ENCODE peak calls at places on chromosomes 2 and 18, in four cellular contexts. Q, N, D and G are unnamed samples.

GRCh38 chr2:82735336-82735735 is 1723.7 kb downstream of the SUCLG1 start:
- DNase-seq in Q (no peak), D (no peak), N (no peak), G (no peak)

GRCh38 chr2:207041753-207042152 is 102.4 kb downstream of the CPO start:
- DNase-seq in D (no peak), N (no peak), Q (no peak), G (no peak)

GRCh38 chr2:24824071-24824588 is 30.9 kb downstream of the CENPO start:
- DNase-seq in N (no peak), Q (no peak), D (no peak), G (no peak)

GRCh38 chr2:102258386-102259074 is 52.8 kb upstream of the IL1RL1 start:
- DNase-seq in D (peak; percentile 96), Q (peak; percentile 94), N (no peak), G (no peak)

GRCh38 chr2:232013701-232014353 is 52.3 kb downstream of the DIS3L2 start:
- DNase-seq in N (no peak), D (peak; percentile 95), Q (peak; percentile 84), G (no peak)

GRCh38 chr18:75208055-75208835 is 694 bp downstream of the PTGR3 start:
- DNase-seq in Q (peak; percentile 61), N (peak; percentile 44), D (peak; percentile 46), G (peak; percentile 31)

GRCh38 chr2:174597347-174598047 is at the start of gene WIPF1:
- DNase-seq in Q (peak; percentile 82), N (peak; percentile 85), D (peak; percentile 77), G (peak; percentile 83)

GRCh38 chr2:192500550-192501200 is 305.9 kb upstream of the TMEFF2 start:
- DNase-seq in D (peak; percentile 81), Q (peak; percentile 95), N (no peak), G (no peak)

GRCh38 chr18:55779711-55780590 is 192.0 kb upstream of the TCF4 start:
- DNase-seq in N (peak; percentile 18), D (peak; percentile 19), Q (peak; percentile 54), G (no peak)

GRCh38 chr2:232361646-232362045 is 16.9 kb upstream of the ALPP start:
- DNase-seq in D (no peak), N (no peak), Q (no peak), G (no peak)

GRCh38 chr2:240593026-240593702 is 6.6 kb downstream of the CAPN10 start:
- DNase-seq in Q (no peak), D (no peak), N (no peak), G (no peak)

GRCh38 chr2:239113592-239113991 is 265.7 kb downstream of the TWIST2 start:
- DNase-seq in Q (no peak), D (no peak), N (no peak), G (no peak)
- H3K4me3 ChIP-seq in Q (no peak overlapping the region), D (no peak overlapping the region), N (no peak overlapping the region), G (no peak overlapping the region)

GRCh38 chr18:63107931-63108330 is 211.6 kb downstream of the BCL2 start:
- DNase-seq in N (no peak), Q (no peak), D (no peak), G (no peak)

GRCh38 chr18:63107171-63107850 is 212.3 kb downstream of the BCL2 start:
- DNase-seq in Q (no peak), D (no peak), N (no peak), G (no peak)

GRCh38 chr18:63105636-63106316 is 213.8 kb downstream of the BCL2 start:
- DNase-seq in Q (no peak), D (no peak), N (peak; percentile 76), G (no peak)

GRCh38 chr18:63109789-63110188 is 209.8 kb downstream of the BCL2 start:
- DNase-seq in D (no peak), N (no peak), Q (no peak), G (no peak)

GRCh38 chr18:63106727-63107126 is 212.8 kb downstream of the BCL2 start:
- DNase-seq in D (no peak), N (no peak), Q (no peak), G (no peak)
- H3K4me3 ChIP-seq in D (no peak overlapping the region), N (no peak overlapping the region), Q (no peak overlapping the region), G (no peak overlapping the region)

GRCh38 chr18:9711361-9712129 is 3.4 kb downstream of the RAB31 start:
- DNase-seq in Q (no peak), D (no peak), N (peak; percentile 49), G (no peak)
- H3K4me3 ChIP-seq in Q (peak overlapping the region; percentile 12), D (no peak overlapping the region), N (no peak overlapping the region), G (no peak overlapping the region)

GRCh38 chr18:12038082-12038660 is 55.5 kb upstream of the ANKRD62 start:
- DNase-seq in D (no peak), N (no peak), Q (peak; percentile 28), G (no peak)
- H3K4me3 ChIP-seq in D (no peak overlapping the region), N (peak overlapping the region; percentile 62), Q (peak overlapping the region; percentile 57), G (no peak overlapping the region)

DNA sequence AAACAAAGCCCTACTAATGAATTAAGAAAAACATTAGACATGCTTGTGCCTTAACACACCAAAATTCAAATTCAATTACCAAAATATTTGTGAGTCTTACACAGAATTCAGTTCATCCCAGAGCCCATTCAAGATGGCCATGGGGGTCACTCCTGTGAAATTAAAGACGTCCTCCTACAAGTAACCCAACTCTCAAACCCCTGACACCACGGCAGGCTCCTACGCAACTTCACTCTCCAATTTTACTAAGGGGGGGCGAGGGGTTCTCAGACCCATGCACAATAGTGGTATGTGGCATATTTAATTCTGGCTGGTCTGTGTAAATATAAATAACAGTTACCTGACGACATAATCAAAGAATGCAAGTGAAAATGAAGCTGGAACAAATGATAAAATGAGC is 5.0 kb downstream of the ZNF516 start:
- DNase-seq in Q (no peak), D (no peak), N (no peak), G (no peak)
- H3K4me3 ChIP-seq in Q (peak overlapping the region; percentile 65), D (peak overlapping the region; percentile 83), N (peak overlapping the region; percentile 94), G (no peak overlapping the region)

GRCh38 chr2:128092656-128093055 is 1.7 kb downstream of the UGGT1 start:
- DNase-seq in Q (no peak), D (no peak), N (no peak), G (no peak)
- H3K4me3 ChIP-seq in Q (peak overlapping the region; percentile 86), D (no peak overlapping the region), N (no peak overlapping the region), G (no peak overlapping the region)

GRCh38 chr2:219510512-219511135 is 3.7 kb upstream of the ASIC4 start:
- DNase-seq in N (no peak), Q (no peak), D (no peak), G (no peak)
- H3K4me3 ChIP-seq in N (no peak overlapping the region), Q (no peak overlapping the region), D (no peak overlapping the region), G (no peak overlapping the region)

DNA sequence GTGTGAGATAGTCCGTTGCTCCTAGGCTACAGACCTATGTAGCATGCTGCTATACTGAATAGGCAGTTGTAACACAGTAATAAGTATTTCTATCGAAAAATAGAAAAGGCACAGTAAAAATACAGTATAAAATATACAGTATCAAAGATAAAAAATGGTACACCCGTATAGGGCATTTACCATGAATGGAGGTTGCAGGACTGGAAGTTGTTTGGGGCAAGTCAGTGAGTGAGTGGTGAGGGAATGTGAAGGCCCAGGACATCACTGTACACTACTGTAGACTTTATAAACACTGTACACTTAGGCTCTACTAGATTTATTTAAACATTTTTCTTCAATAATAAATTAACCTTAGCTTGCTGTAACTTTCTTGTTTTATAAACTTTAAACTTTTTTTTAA is 3.5 kb downstream of the MAP3K20 start:
- DNase-seq in Q (no peak), N (no peak), D (no peak), G (no peak)
- H3K4me3 ChIP-seq in Q (no peak overlapping the region), N (no peak overlapping the region), D (no peak overlapping the region), G (no peak overlapping the region)

DNA sequence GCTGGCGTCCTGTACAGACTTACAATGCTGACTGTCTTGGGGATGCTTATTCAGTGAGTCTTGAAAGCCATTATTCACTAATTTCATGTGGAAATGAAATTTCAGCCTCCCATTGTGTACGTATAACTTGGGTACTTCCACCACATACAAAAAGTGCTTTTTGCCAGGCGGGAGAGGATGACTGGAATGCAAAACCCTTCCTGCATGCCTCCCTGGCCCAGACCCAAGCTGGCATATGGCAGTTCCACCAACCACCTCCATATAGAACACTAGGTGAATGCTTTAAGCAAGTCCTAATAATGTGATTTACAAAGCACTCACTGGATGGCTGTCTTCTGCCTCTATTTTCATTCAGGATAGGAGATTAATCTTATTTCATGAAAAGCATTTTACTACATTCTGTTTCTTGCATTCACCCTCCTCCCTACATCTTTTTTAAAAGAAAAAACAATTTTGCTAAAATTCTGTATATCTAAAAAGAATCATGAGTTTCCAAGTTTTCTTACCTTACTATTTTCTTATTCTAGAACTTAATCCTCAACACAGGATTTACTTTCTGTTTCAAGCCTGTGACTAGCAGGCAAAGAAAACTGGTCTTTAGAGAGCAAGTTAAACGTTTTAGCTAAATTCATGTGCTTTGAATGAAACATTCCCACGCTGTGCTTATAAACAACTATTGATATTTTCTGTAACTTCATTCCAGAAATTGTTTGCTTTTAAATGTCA is 327.6 kb downstream of the NCKAP5 start:
- DNase-seq in Q (no peak), D (peak; percentile 43), N (no peak), G (no peak)
- H3K4me3 ChIP-seq in Q (no peak overlapping the region), D (peak overlapping the region; percentile 14), N (no peak overlapping the region), G (no peak overlapping the region)

DNA sequence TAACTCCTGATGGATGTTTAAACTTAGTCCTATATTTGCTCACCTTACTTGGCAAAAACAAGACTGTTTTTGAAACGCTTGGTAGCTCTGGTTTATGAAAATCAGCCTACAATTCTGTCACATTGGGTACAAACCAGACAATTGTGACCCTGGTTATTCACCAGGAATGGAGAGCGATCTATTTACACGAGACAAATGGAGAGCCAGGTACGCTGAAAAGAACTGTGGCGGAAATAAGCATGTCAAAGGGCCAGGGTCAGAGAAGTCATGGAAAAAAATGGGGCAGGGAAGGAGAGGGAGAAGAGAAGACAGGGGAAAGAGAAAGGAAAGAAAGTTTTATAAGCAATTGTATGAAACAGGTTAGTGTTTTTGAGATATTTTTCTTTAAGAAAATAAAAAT is 119.5 kb upstream of the ZFP36L2 start:
- DNase-seq in D (no peak), Q (no peak), N (no peak), G (no peak)
- H3K4me3 ChIP-seq in D (no peak overlapping the region), Q (no peak overlapping the region), N (no peak overlapping the region), G (no peak overlapping the region)